ENCODE peak calls at places on chromosomes 6 and 20, in four cellular contexts. K, H, J and N are unnamed samples.

GRCh38 chr6:89818977-89819335 is 638 bp downstream of the MDN1 start:
- DNase-seq in K (no peak), J (no peak), H (no peak), N (no peak)

GRCh38 chr6:122289721-122290501 is 109.5 kb upstream of the HSF2 start:
- DNase-seq in K (no peak), H (no peak), J (no peak), N (no peak)

GRCh38 chr6:3341467-3341866 is 82.7 kb downstream of the PSMG4 start:
- DNase-seq in K (no peak), J (no peak), H (no peak), N (no peak)

GRCh38 chr6:144478487-144478886 is 193.4 kb downstream of the UTRN start:
- DNase-seq in J (no peak), K (no peak), H (no peak), N (no peak)

GRCh38 chr20:11716239-11716944 is 201.3 kb upstream of the BTBD3 start:
- DNase-seq in J (no peak), K (no peak), H (peak; percentile 82), N (no peak)

GRCh38 chr6:141659582-141659981 is 473.1 kb upstream of the GJE1 start:
- DNase-seq in K (no peak), J (no peak), H (no peak), N (no peak)

GRCh38 chr20:48298851-48299484 is 513.7 kb upstream of the SULF2 start:
- DNase-seq in J (no peak), K (no peak), H (peak; percentile 81), N (no peak)

GRCh38 chr6:116475151-116475550 is 14.0 kb downstream of the CALHM6 start:
- DNase-seq in J (no peak), K (no peak), H (no peak), N (no peak)

GRCh38 chr20:2691127-2691526 is 1.5 kb upstream of the EBF4 start:
- DNase-seq in J (no peak), H (no peak), K (no peak), N (no peak)

GRCh38 chr20:22453244-22454080 is 130.9 kb downstream of the FOXA2 start:
- DNase-seq in J (no peak), K (no peak), H (no peak), N (no peak)